ENCODE peak calls at places on chromosomes 13 and 19, in five cellular contexts. Y is DND-41, N is fibroblast of lung, M is GM23248, B is astrocyte. V is an unnamed sample.

GRCh38 chr13:27370305-27370853 is 54.0 kb upstream of the GTF3A start:
- DNase-seq in Y (peak), N (no peak), M (peak), B (no peak), V (no peak)

GRCh38 chr19:5078666-5079409 is 109.9 kb downstream of the KDM4B start:
- DNase-seq in Y (no peak), N (no peak), M (no peak), B (no peak), V (no peak)

GRCh38 chr13:43544011-43544410 is 242.8 kb downstream of the ENOX1 start:
- DNase-seq in Y (no peak), N (peak), M (peak), B (peak), V (no peak)

GRCh38 chr19:40908981-40909380 is 26.9 kb upstream of the CYP2A7 start:
- DNase-seq in Y (no peak), N (no peak), M (peak), B (no peak), V (no peak)

GRCh38 chr19:6393074-6393981 is at the start of gene GTF2F1:
- DNase-seq in Y (peak), N (peak), M (peak), B (peak), V (peak)

GRCh38 chr19:12155324-12155723 is 1.2 kb downstream of the ZNF625 start:
- DNase-seq in Y (no peak), N (no peak), M (peak), B (no peak), V (no peak)

GRCh38 chr13:32639502-32640105 is 53.4 kb downstream of the PDS5B start:
- DNase-seq in Y (peak), N (peak), M (peak), B (peak), V (peak)

GRCh38 chr13:43272866-43273265 is 249.5 kb downstream of the DNAJC15 start:
- DNase-seq in Y (no peak), N (no peak), M (no peak), B (no peak), V (no peak)

GRCh38 chr19:47676811-47677210 is 36.4 kb upstream of the EHD2 start:
- DNase-seq in Y (no peak), N (no peak), M (no peak), B (no peak), V (no peak)

GRCh38 chr13:93577105-93577504 is 350.5 kb downstream of the GPC6 start:
- DNase-seq in Y (no peak), N (no peak), M (no peak), B (no peak), V (no peak)

GRCh38 chr13:109773276-109773675 is 13.1 kb downstream of the IRS2 start:
- DNase-seq in Y (no peak), N (peak), M (no peak), B (no peak), V (no peak)

GRCh38 chr19:1469936-1470863 is 8.8 kb downstream of the C19orf25 start:
- DNase-seq in Y (peak), N (no peak), M (peak), B (no peak), V (no peak)
- TF ChIP-seq EZH2 in Y (no peak), N (peak), M (no peak), B (peak), V (peak)

GRCh38 chr13:99721606-99722384 is 220.5 kb downstream of the TM9SF2 start:
- DNase-seq in Y (no peak), N (peak), M (no peak), B (no peak), V (no peak)
- H3K27ac ChIP-seq in Y (no peak), N (no peak), M (no peak), B (no peak), V (no peak)

GRCh38 chr13:65292488-65292901 is 1937.6 kb downstream of the PCDH9 start:
- DNase-seq in Y (no peak), N (peak), M (peak), B (peak), V (no peak)
- H3K9ac ChIP-seq in Y (no peak), N (no peak), M (no peak), B (no peak), V (no peak)

DNA sequence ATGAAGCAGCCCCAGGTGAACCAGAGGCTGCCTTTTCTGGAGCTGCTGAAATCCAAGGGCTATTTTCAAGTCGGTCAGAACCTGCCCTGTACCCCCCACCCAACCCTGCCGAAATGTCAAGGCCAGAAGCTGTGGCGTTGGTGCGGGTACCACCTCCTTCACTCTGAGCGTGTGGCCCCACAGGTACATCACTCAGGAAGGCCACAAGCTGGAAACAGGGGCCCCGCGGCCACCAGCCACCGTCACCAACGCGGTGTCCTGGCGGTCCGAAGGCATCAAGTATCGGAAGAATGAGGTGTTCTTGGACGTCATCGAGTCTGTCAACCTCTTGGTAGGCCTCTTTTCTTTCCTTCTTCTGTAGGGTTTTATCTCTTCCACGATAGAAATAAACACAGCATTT is 11.1 kb downstream of the AP1M1 start:
- DNase-seq in Y (no peak), N (no peak), M (no peak), B (no peak), V (no peak)
- TF ChIP-seq EZH2 in Y (no peak), N (no peak), M (no peak), B (no peak), V (no peak)

DNA sequence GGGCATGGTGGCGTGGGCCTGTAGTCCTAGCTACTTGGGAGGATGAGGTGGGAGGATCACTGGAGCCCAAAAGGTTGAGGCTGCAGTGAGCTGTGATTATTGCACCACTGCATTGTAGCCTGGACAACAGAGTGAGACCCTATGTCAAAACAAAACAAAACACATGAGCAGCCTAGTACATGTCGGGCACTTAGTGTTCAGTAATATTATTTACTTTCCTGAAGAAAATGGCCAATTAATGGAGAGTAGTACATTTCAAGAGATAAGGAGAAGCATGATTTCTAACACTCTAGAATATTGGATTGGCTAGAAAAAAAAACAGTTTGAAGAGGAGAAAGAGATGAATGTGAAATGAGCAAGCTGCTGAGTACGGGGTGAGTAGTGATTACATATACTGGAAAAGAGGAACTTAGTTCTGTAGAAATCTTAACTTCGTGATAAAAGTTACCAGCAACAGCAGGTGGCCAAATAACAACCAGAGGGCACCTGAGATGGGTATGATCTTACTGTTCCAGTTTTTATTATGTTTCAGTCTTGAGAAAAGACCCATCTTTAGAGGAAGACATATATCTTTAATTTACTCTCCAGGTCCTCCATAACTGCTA is 36.2 kb downstream of the SPATA13 start:
- DNase-seq in Y (no peak), N (no peak), M (no peak), B (no peak), V (no peak)
- H3K27ac ChIP-seq in Y (no peak), N (no peak), M (no peak), B (no peak), V (no peak)

GRCh38 chr13:114118086-114118762 is 14.2 kb downstream of the RASA3 start:
- DNase-seq in Y (no peak), N (no peak), M (peak), B (peak), V (no peak)

GRCh38 chr13:114120486-114121430 is 11.7 kb downstream of the RASA3 start:
- DNase-seq in Y (no peak), N (no peak), M (peak), B (no peak), V (no peak)

GRCh38 chr13:114116734-114117133 is 15.7 kb downstream of the RASA3 start:
- DNase-seq in Y (no peak), N (no peak), M (no peak), B (no peak), V (no peak)

GRCh38 chr13:114118763-114119123 is 13.7 kb downstream of the RASA3 start:
- DNase-seq in Y (no peak), N (peak), M (peak), B (no peak), V (no peak)

GRCh38 chr13:114119196-114119595 is 13.2 kb downstream of the RASA3 start:
- DNase-seq in Y (no peak), N (peak), M (peak), B (peak), V (peak)
- H3K9ac ChIP-seq in Y (no peak), N (peak), M (peak), B (peak), V (no peak)

DNA sequence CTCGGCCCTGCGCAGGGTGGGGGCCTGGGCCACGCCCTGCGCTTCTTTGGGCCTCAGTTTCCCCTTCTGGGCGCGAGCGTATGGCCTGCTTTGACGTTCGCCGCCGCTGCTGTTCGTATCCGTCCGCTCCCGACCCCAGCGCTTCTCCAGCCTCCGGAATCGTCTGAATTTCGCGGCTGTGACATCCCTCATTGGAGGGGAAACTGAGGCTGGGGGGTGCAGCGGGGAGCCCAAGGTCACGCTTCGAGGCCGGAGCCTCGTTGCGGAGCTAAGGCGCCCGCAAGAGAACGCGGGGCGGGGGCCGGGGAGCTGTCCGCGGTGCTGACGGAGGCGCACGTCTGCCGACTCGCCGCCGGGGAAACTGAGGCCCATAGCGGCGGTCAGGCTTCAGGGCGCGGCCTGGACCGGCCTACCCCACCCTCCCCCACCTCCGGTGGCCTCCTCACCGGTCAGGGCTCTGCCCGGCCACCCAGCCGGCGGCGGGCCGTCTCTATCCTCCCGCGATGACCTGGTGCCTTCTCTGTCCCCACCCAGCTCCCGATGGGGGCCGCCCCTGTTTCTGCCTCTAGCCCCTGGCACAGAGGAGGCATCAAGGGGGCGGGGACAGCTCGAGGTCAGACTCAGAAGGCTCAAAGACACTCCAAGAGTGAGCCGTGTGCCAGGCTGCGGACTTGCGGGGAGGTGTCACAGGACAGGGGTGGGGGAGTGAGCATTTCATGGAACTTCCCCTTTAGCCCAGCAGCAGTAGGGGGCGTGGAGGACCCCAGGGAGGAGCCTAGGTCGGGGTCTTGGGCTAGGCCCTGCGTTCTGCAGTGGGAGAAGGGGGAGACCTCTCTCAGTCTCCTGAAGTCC is 3.0 kb upstream of the APC2 start:
- DNase-seq in Y (no peak), N (no peak), M (peak), B (no peak), V (no peak)
- TF ChIP-seq EZH2 in Y (no peak), N (peak), M (peak), B (peak), V (no peak)

DNA sequence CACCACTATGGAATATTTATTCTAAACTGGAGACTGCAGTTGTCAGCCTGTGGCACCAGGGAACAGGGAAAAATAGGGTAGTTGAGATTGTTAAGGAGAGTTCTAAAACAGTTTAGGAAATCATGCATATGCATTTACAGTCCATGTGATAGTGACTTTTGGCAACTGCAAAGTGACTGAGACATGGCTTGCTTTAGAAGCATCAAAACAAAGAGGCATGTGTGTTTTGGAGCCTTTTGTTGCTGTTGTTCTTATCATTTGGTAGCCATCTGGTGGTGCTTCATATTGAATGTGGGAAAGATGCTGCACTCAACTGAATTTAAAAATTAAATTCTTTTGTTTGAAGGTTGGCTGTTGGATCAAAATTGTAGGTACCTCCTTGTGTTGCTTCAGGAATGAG is 10.2 kb upstream of the EBPL start:
- DNase-seq in Y (no peak), N (no peak), M (no peak), B (no peak), V (no peak)
- H3K27ac ChIP-seq in Y (no peak), N (no peak), M (no peak), B (no peak), V (no peak)

GRCh38 chr19:35156673-35157014 is 2.1 kb downstream of the FXYD5 start:
- DNase-seq in Y (no peak), N (no peak), M (no peak), B (no peak), V (no peak)

GRCh38 chr19:35154535-35155406 is at the start of gene FXYD5:
- DNase-seq in Y (peak), N (peak), M (peak), B (peak), V (no peak)

GRCh38 chr19:35157431-35157830 is 2.9 kb downstream of the FXYD5 start:
- DNase-seq in Y (no peak), N (no peak), M (no peak), B (no peak), V (no peak)

GRCh38 chr19:35155441-35155840 is 906 bp downstream of the FXYD5 start:
- DNase-seq in Y (no peak), N (no peak), M (no peak), B (no peak), V (no peak)

DNA sequence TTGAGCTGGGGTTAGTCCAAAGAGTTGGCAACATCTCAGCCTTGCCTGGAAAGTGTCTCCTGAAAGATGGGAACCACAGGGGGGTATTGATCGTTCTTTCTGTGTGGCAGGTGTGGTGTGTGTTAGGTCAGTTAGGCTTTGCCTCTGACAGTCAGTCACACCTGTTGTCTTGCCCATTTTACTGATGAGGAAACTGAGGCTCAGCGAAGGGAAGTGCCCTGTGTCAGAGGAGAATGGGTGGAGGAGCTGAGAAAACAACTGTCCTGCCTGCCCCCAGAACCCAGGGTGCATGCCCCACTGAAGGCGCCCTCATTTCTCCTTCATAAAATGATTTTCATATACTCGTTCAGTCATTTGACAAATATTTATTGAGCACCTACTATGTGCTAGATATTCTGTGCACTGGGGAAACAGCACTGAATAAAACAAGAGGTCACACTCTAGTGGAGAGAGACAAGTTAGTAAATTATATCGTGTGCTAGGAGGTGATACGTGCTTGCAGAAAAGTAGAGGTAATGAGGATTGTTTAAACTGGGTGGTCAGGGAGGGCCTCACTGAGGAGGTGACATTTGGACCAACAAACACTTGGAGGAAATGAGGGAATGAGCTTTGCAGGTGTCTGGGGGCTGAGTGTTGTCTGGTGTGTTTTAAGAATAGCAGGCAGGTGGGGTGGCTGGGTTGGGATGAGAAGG is 1.6 kb downstream of the FXYD5 start:
- DNase-seq in Y (no peak), N (no peak), M (no peak), B (no peak), V (no peak)
- H3K9ac ChIP-seq in Y (peak), N (no peak), M (peak), B (peak), V (no peak)

DNA sequence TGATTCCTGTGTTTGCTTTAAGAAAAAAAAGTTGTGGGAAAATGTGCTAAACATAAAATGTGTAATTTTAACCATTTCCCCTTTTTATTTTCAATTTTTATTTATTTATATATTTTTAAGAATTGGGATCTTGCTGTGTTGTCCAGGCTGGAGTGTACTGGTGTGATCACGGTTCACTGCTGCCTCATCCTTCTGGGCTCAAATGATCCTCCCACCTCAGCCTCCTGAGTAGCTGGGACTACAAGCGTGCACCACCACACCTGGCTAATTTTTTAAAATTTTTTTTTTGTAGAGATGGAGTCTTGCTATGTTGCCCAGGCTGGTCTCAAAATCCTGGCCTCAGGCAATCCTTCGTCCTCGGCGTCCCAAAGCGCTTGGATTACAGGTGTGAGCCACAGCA is 19.0 kb downstream of the CACNG6 start:
- DNase-seq in Y (no peak), N (no peak), M (no peak), B (no peak), V (no peak)
- TF ChIP-seq EZH2 in Y (no peak), N (no peak), M (no peak), B (no peak), V (no peak)

V was measured in SK-N-MC.